ENCODE peak calls at places on chromosomes 1 and 21, in ten cellular contexts. N is brain microvascular endothelial cell, K is stomach, F is neural progenitor cell, P is heart right ventricle, B is testis, S is tibial artery, T is mucosa of descending colon, H is left ventricle myocardium inferior, O is OCI-LY7. R is an unnamed sample. For H3K36me3, the result is how much of the 10 kb centered on the place peaks cover.

GRCh38 chr1:147840909-147841308 is 61.7 kb upstream of the GJA8 start:
- DNase-seq in H (no peak), T (no peak), S (no peak), P (no peak), B (no peak), N (peak), K (no peak), F (no peak), O (no peak), R (no peak)

GRCh38 chr1:188122646-188123045 is 1293.9 kb downstream of the PLA2G4A start:
- DNase-seq in F (no peak), P (no peak), H (no peak), S (no peak), O (no peak), N (no peak), T (no peak), B (no peak), K (no peak), R (no peak)

GRCh38 chr1:19309123-19309813 is 2.7 kb downstream of the AKR7A2 start:
- DNase-seq in O (no peak), F (no peak), B (no peak), N (peak), S (no peak), T (no peak), H (no peak), P (no peak), K (no peak), R (no peak)

GRCh38 chr1:228181105-228181504 is 15.5 kb downstream of the IBA57 start:
- DNase-seq in S (no peak), K (no peak), N (no peak), O (no peak), F (no peak), P (no peak), B (no peak), H (no peak), T (no peak), R (no peak)

GRCh38 chr1:24536391-24536840 is 19.5 kb upstream of the NCMAP start:
- DNase-seq in N (no peak), P (no peak), B (peak), S (no peak), O (peak), T (peak), F (no peak), H (no peak), K (peak), R (peak)

GRCh38 chr1:33256701-33257387 is 552 bp downstream of the ZNF362 start:
- DNase-seq in H (peak), B (peak), O (peak), P (peak), N (peak), F (peak), T (peak), K (peak), S (peak), R (peak)

GRCh38 chr1:240912821-240913220 is 300.9 kb upstream of the GREM2 start:
- DNase-seq in N (no peak), P (no peak), B (no peak), T (no peak), O (no peak), K (no peak), H (no peak), F (no peak), S (no peak), R (no peak)

GRCh38 chr1:18726388-18726787 is 95.7 kb downstream of the PAX7 start:
- DNase-seq in S (no peak), F (no peak), K (no peak), B (no peak), P (no peak), T (no peak), H (no peak), N (no peak), O (no peak), R (no peak)

GRCh38 chr1:3529099-3529729 is 74.7 kb downstream of the ARHGEF16 start:
- DNase-seq in F (no peak), H (peak), B (peak), T (peak), N (no peak), P (peak), K (peak), O (no peak), S (peak), R (no peak)

GRCh38 chr1:206905295-206906164 is 8.3 kb downstream of the IL24 start:
- DNase-seq in B (no peak), H (no peak), S (no peak), F (no peak), O (peak), K (no peak), N (peak), P (no peak), T (no peak), R (no peak)

GRCh38 chr1:229655781-229656180 is 29.7 kb downstream of the URB2 start:
- DNase-seq in T (no peak), B (no peak), N (no peak), P (no peak), H (no peak), F (no peak), O (no peak), S (no peak), K (no peak), R (no peak)

GRCh38 chr1:44267438-44267837 is 54.2 kb downstream of the DMAP1 start:
- DNase-seq in K (no peak), P (no peak), O (no peak), S (no peak), B (no peak), F (no peak), H (no peak), T (peak), N (no peak), R (no peak)

GRCh38 chr1:226985839-226986463 is 45.9 kb downstream of the COQ8A start:
- DNase-seq in B (peak), F (no peak), O (no peak), N (no peak), H (peak), S (no peak), T (no peak), P (no peak), K (no peak), R (no peak)

GRCh38 chr1:210709694-210710093 is 381.0 kb downstream of the HHAT start:
- DNase-seq in T (no peak), P (no peak), F (no peak), B (no peak), K (no peak), H (no peak), N (no peak), S (no peak), O (no peak), R (no peak)

GRCh38 chr1:5670590-5671350 is 321.5 kb downstream of the NPHP4 start:
- DNase-seq in K (no peak), N (no peak), P (no peak), B (no peak), F (no peak), O (no peak), T (no peak), S (no peak), H (no peak), R (no peak)

GRCh38 chr1:223482766-223483165 is 89.6 kb downstream of the CCDC185 start:
- DNase-seq in K (no peak), P (no peak), S (no peak), T (no peak), N (no peak), O (no peak), B (no peak), F (no peak), H (no peak), R (no peak)

GRCh38 chr1:7290971-7291970 is 479.8 kb upstream of the VAMP3 start:
- DNase-seq in F (no peak), T (peak), B (peak), H (peak), N (peak), O (no peak), S (no peak), K (no peak), P (peak), R (no peak)

GRCh38 chr1:61316493-61316892 is 234.1 kb downstream of the NFIA start:
- DNase-seq in O (no peak), S (no peak), K (no peak), T (no peak), P (no peak), B (no peak), H (no peak), N (no peak), F (no peak), R (no peak)

GRCh38 chr1:25999419-25999818 is 1.6 kb upstream of the PAFAH2 start:
- DNase-seq in S (no peak), P (no peak), K (no peak), N (no peak), T (no peak), O (no peak), F (peak), H (no peak), B (no peak), R (no peak)

GRCh38 chr1:173201968-173202367 is 5.2 kb downstream of the TNFSF4 start:
- DNase-seq in N (no peak), H (no peak), O (no peak), B (no peak), T (no peak), S (no peak), F (no peak), P (no peak), K (no peak), R (no peak)

GRCh38 chr1:31755850-31756492 is 8.2 kb downstream of the ADGRB2 start:
- DNase-seq in N (no peak), O (no peak), T (no peak), S (no peak), P (no peak), K (no peak), H (no peak), F (no peak), B (no peak), R (no peak)

GRCh38 chr21:45364464-45365185 is 40.3 kb upstream of the COL18A1 start:
- DNase-seq in O (no peak), S (peak), H (no peak), F (peak), B (peak), T (peak), P (peak), N (peak), K (no peak), R (no peak)
- H3K4me3 ChIP-seq in O (no peak), S (peak), H (peak), F (no peak), B (no peak), T (no peak), P (no peak), N (peak), K (no peak), R (no peak)

GRCh38 chr1:109266965-109267364 is 16.0 kb downstream of the PSRC1 start:
- DNase-seq in P (no peak), S (no peak), O (no peak), B (no peak), K (no peak), T (no peak), N (peak), F (no peak), H (no peak), R (no peak)
- H3K36me3 ChIP-seq in P (under half), S (under half), O (under half), B (under half), K (half or more), T (under half), N (under half), F (under half), H (under half), R (under half)

DNA sequence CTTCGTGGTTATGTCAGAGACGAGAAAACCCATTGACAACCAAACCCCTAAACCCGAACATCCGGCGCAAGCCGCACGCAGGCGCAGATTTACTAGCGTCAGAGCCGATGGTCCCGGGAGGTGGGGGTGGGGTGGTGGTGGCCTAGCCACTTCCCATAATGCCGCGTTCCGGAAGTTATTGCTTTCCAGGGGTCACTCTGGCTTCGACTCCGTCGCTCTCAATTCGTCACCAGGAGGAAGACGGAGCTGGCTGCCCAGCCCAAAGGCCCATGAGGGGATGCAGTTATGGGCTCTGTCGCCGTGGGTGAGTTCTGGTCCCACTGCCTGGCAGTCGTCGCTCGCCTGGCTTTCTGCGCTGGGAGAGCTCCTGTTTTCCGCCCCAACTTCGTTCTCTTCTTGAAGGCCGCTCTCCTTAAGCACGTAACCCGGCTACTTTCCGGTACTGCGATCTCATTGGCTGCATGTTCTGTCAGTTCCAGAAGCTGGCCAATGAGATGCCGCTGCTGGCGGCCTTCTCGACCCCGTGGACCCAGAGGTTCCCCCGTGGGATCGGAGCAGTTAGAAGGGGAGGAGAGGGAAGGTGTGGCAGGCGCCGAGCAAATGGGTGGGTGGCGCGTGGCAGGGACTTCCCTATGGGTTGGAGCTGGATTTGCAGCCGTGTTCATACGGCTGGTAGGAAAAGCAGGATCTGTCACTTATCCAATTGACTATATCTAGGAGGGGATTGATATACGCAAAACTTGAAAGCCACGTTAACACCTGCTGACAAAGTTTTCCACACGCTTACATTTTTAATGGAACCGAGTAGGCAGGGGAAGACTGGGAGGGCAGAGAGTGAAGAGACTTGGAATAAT is at the start of gene USP16:
- DNase-seq in N (peak), P (peak), F (peak), B (peak), T (peak), O (peak), S (peak), K (peak), H (peak), R (peak)
- TF ChIP-seq CTCF in N (peak), P (no peak), F (no peak), B (peak), T (peak), O (no peak), S (peak), K (no peak), H (peak), R (no peak)

GRCh38 chr1:51512611-51513010 is 6.5 kb downstream of the EPS15 start:
- DNase-seq in F (no peak), S (no peak), B (no peak), T (no peak), P (no peak), O (peak), H (no peak), K (no peak), N (no peak), R (no peak)
- H3K4me3 ChIP-seq in F (no peak), S (no peak), B (no peak), T (no peak), P (no peak), O (peak), H (no peak), K (no peak), N (no peak), R (no peak)

GRCh38 chr1:247165674-247166073 is 6.1 kb downstream of the ZNF124 start:
- DNase-seq in B (no peak), H (no peak), N (no peak), K (no peak), P (no peak), S (no peak), T (no peak), O (no peak), F (no peak), R (no peak)
- H3K36me3 ChIP-seq in B (under half), H (under half), N (under half), K (under half), P (under half), S (under half), T (under half), O (half or more), F (under half), R (under half)

GRCh38 chr1:221742555-221743415 is 896 bp upstream of the DUSP10 start:
- DNase-seq in H (peak), S (peak), F (peak), N (peak), O (peak), P (peak), T (peak), K (peak), B (peak), R (peak)
- TF ChIP-seq CTCF in H (peak), S (peak), F (peak), N (peak), O (no peak), P (peak), T (peak), K (no peak), B (no peak), R (peak)

DNA sequence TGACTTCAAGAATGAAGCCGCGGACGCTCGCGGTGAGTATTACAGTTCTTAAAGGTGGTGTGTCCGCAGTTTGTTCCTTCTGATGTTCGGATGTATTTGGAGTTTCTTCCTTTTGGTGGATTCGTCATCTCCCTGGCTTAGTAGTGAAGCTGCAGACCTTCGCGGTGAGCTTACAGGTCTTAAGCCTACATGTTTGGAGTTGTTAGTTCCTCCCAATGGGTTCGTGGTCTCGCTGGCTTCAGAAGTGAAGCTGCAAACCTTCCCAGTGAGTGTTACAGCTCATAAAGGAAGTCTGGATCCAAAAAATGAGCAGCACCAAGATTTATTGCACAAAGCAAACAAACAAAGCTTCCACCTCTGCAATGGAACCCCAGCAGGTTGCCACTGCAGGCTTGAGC is 14.7 kb downstream of the LDLRAD1 start:
- DNase-seq in H (no peak), K (peak), B (peak), T (no peak), P (no peak), N (no peak), F (no peak), O (no peak), S (no peak), R (no peak)
- H3K4me3 ChIP-seq in H (no peak), K (no peak), B (no peak), T (no peak), P (no peak), N (no peak), F (no peak), O (no peak), S (no peak), R (no peak)

DNA sequence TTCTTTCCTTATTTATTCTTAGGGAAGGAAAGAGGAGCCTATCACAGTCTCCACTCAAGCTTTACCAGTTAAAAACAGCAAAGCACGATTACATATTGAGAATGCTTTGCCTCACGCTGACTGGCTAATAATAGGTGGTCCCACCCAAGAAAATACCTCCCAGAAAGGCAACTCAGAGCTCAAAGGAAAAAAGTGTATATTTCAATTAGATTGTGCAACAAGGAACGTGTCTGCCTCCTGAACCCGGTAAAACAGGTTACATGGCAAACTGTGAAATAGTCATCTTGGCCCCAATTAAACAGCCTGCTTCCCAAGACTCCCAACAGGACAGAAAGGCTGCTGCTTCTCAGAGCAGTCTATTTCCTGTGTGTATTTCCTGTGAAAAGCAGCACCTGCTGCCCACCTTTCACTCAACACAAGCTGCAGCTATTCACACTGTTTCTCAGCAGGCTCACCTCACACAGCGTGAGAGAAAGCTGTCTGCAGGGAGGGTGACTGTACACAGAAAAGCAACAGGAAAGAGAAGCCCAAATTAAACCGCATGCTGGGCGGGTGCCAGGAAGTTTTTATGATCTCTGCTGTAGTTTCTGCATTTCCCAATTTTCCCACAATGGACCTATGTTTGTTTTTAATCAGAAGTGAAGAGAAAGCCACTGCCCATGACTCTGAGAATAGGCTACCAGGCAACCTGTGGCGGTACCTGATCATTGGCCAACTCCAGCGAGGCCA is 44.0 kb downstream of the URB1 start:
- DNase-seq in N (no peak), S (no peak), T (no peak), B (no peak), H (no peak), P (no peak), O (no peak), K (no peak), F (no peak), R (no peak)
- H3K36me3 ChIP-seq in N (half or more), S (half or more), T (under half), B (under half), H (half or more), P (under half), O (half or more), K (half or more), F (under half), R (half or more)

DNA sequence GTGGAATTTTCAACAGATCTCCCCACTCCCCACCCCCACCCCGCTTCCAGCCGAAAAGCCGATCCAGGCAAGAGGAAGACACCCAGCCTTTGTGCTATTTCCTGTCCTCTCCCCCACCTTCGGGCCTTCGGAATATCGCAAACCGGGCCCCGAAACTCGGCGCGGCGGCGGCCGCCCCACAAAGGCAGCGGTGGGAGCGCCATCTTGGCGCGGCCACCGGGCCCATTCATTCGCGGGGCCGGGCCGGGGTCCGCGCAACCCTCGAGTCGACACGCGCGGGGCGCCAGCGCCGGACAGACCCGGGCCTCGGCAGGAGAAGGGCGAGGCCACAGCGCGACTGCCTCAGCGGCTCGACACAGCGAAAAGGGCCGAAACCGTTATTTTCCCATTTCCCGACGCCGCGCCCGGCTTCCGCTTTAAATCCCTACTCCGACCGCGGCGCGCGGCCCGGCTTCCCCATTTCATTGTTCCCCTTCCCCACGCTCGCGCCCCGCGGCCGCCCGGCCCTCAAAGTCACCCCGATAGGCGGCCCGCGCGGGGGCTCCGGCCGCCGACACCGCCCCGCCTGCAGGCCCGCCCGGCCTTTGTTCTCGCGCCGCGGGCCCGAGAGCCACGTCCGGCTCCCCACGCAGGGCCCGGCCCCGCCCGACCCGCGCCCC is 911 bp downstream of the GNB1 start:
- DNase-seq in T (peak), S (peak), O (peak), F (peak), N (peak), B (peak), H (peak), K (peak), P (peak), R (peak)
- TF ChIP-seq CTCF in T (no peak), S (no peak), O (peak), F (no peak), N (no peak), B (no peak), H (no peak), K (no peak), P (no peak), R (no peak)

GRCh38 chr1:8625981-8626898 is 191.2 kb downstream of the RERE start:
- DNase-seq in T (no peak), O (no peak), K (no peak), S (no peak), F (no peak), B (no peak), N (peak), H (no peak), P (no peak), R (no peak)
- H3K4me3 ChIP-seq in T (no peak), O (no peak), K (no peak), S (no peak), F (no peak), B (no peak), N (no peak), H (no peak), P (no peak), R (no peak)